ENCODE peak calls at places on chromosomes 1 and 21, in four cellular contexts. B is nephron progenitor cell, G is foreskin fibroblast, P is neural progenitor cell. Y is an unnamed sample.

GRCh38 chr1:67830226-67830625 is 3.0 kb downstream of the GNG12 start:
- DNase-seq in B (no peak), G (no peak), P (no peak), Y (no peak)

GRCh38 chr21:46097826-46098286 is at the start of gene COL6A2:
- DNase-seq in B (peak), G (peak), P (peak), Y (peak)

GRCh38 chr1:14626869-14627607 is 28.6 kb downstream of the KAZN start:
- DNase-seq in B (no peak), G (no peak), P (peak), Y (no peak)

GRCh38 chr1:21534674-21535378 is 25.6 kb downstream of the ALPL start:
- DNase-seq in B (peak), G (no peak), P (peak), Y (no peak)

GRCh38 chr1:201366696-201367095 is 10.8 kb downstream of the TNNT2 start:
- DNase-seq in B (no peak), G (no peak), P (no peak), Y (no peak)

GRCh38 chr1:1406101-1406820 is 832 bp downstream of the MRPL20 start:
- DNase-seq in B (no peak), G (no peak), P (no peak), Y (no peak)

GRCh38 chr1:3625151-3625907 is 514 bp downstream of the TPRG1L start:
- DNase-seq in B (no peak), G (no peak), P (peak), Y (no peak)

GRCh38 chr1:247387500-247387899 is 28.5 kb upstream of the NLRP3 start:
- DNase-seq in B (no peak), G (no peak), P (no peak), Y (no peak)

GRCh38 chr21:36976882-36977651 is 10.6 kb upstream of the HLCS start:
- DNase-seq in B (no peak), G (peak), P (peak), Y (peak)

GRCh38 chr21:15826147-15826780 is 96.5 kb downstream of the USP25 start:
- DNase-seq in B (peak), G (no peak), P (peak), Y (no peak)

GRCh38 chr1:9028921-9029715 is 2.9 kb upstream of the SLC2A7 start:
- DNase-seq in B (no peak), G (no peak), P (no peak), Y (no peak)

GRCh38 chr1:925532-926421 is 2.1 kb downstream of the SAMD11 start:
- DNase-seq in B (peak), G (no peak), P (peak), Y (no peak)

GRCh38 chr1:236137285-236137852 is 5.0 kb upstream of the GPR137B start:
- DNase-seq in B (no peak), G (no peak), P (no peak), Y (no peak)

GRCh38 chr1:170664828-170665617 is 1.1 kb downstream of the PRRX1 start:
- DNase-seq in B (peak), G (peak), P (peak), Y (no peak)

GRCh38 chr1:82896036-82896435 is 1095.3 kb downstream of the ADGRL2 start:
- DNase-seq in B (no peak), G (peak), P (no peak), Y (no peak)

GRCh38 chr1:6415979-6416656 is 3.6 kb downstream of the HES2 start:
- DNase-seq in B (no peak), G (no peak), P (peak), Y (no peak)

GRCh38 chr1:8095584-8095983 is 69.5 kb upstream of the ERRFI1 start:
- DNase-seq in B (no peak), G (no peak), P (no peak), Y (no peak)

GRCh38 chr1:3539707-3540425 is 71.4 kb downstream of the MEGF6 start:
- DNase-seq in B (no peak), G (no peak), P (no peak), Y (no peak)

GRCh38 chr1:70455291-70455690 is 44.2 kb downstream of the CTH start:
- DNase-seq in B (no peak), G (no peak), P (no peak), Y (no peak)

GRCh38 chr1:223244366-223245103 is 101.5 kb upstream of the TLR5 start:
- DNase-seq in B (no peak), G (no peak), P (no peak), Y (no peak)

GRCh38 chr1:241972703-241973375 is 15.3 kb downstream of the BECN2 start:
- DNase-seq in B (peak), G (no peak), P (peak), Y (no peak)

GRCh38 chr1:229691362-229691761 is 65.3 kb downstream of the URB2 start:
- DNase-seq in B (no peak), G (no peak), P (no peak), Y (no peak)

GRCh38 chr21:31557421-31557955 is 102.0 kb upstream of the SOD1 start:
- DNase-seq in B (peak), G (no peak), P (peak), Y (peak)

GRCh38 chr1:178530037-178530402 is 17.1 kb downstream of the TEX35 start:
- DNase-seq in B (no peak), G (peak), P (no peak), Y (no peak)

GRCh38 chr1:182595641-182596240 is 6.7 kb upstream of the RNASEL start:
- DNase-seq in B (peak), G (peak), P (peak), Y (peak)

GRCh38 chr1:40717065-40717464 is 25.6 kb downstream of the NFYC start:
- DNase-seq in B (no peak), G (no peak), P (no peak), Y (no peak)

GRCh38 chr1:160096491-160097116 is 1.8 kb downstream of the IGSF8 start:
- DNase-seq in B (no peak), G (peak), P (no peak), Y (no peak)

GRCh38 chr1:23286401-23286800 is 57.7 kb downstream of the HNRNPR start:
- DNase-seq in B (no peak), G (no peak), P (no peak), Y (no peak)

GRCh38 chr1:242129103-242129502 is 130.2 kb upstream of the MAP1LC3C start:
- DNase-seq in B (no peak), G (no peak), P (peak), Y (no peak)

GRCh38 chr1:153922076-153922837 is 515 bp downstream of the GATAD2B start:
- DNase-seq in B (peak), G (peak), P (peak), Y (no peak)

GRCh38 chr21:20083925-20084324 is 914.3 kb upstream of the NCAM2 start:
- DNase-seq in B (no peak), G (no peak), P (no peak), Y (no peak)

GRCh38 chr1:205907794-205908193 is 35.5 kb downstream of the SLC26A9 start:
- DNase-seq in B (no peak), G (peak), P (peak), Y (no peak)

GRCh38 chr21:45972716-45973474 is 8.7 kb upstream of the COL6A1 start:
- DNase-seq in B (peak), G (peak), P (peak), Y (no peak)

GRCh38 chr1:86714159-86714558 is 9.8 kb downstream of the SH3GLB1 start:
- DNase-seq in B (no peak), G (no peak), P (no peak), Y (no peak)

GRCh38 chr1:155175927-155176371 is 2.3 kb downstream of the TRIM46 start:
- DNase-seq in B (no peak), G (no peak), P (no peak), Y (no peak)

GRCh38 chr1:2452583-2453315 is 23.3 kb upstream of the PLCH2 start:
- DNase-seq in B (no peak), G (no peak), P (no peak), Y (no peak)

DNA sequence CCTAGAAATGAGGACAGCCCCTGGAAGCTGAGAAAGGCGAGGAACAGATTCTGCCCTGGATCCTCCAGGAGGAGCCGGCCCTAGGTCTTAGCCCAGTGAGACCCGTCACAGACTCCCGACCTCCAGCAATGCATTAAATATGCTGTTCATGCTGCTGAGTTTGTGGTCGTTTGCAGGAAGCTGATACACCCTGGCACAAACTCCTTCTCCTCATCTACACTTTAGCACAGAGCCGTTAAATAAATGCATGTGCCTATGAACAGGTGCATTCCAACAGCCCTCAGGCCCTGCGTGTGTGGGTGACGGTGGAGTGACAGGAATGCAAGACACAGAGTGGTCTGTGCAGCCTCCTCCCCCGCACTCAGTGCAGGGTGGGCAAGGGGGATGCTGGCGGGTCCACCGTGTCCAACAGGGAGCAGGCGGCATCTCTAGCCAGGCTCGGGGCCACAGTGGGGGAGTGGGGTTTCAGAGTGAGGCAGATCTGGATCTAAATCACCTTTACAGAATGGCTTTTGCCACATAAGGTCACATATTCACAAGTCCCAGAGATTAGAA is 106.6 kb upstream of the TMPRSS2 start:
- DNase-seq in B (no peak), G (no peak), P (no peak), Y (no peak)
- TF ChIP-seq CTCF in B (no peak), G (no peak), P (no peak), Y (no peak)

GRCh38 chr1:212566522-212567479 is 41.8 kb upstream of the ATF3 start:
- DNase-seq in B (no peak), G (peak), P (no peak), Y (no peak)
- TF ChIP-seq CTCF in B (no peak), G (no peak), P (no peak), Y (no peak)

GRCh38 chr1:156586323-156586722 is 5.3 kb upstream of the NAXE start:
- DNase-seq in B (no peak), G (no peak), P (no peak), Y (no peak)

GRCh38 chr1:156583821-156584622 is 4.5 kb downstream of the TTC24 start:
- DNase-seq in B (peak), G (peak), P (peak), Y (no peak)

GRCh38 chr1:156586892-156587477 is 4.6 kb upstream of the NAXE start:
- DNase-seq in B (no peak), G (no peak), P (no peak), Y (no peak)

GRCh38 chr1:156582388-156583022 is 3.0 kb downstream of the TTC24 start:
- DNase-seq in B (no peak), G (no peak), P (no peak), Y (no peak)

GRCh38 chr1:156584813-156585212 is 5.3 kb downstream of the TTC24 start:
- DNase-seq in B (no peak), G (no peak), P (peak), Y (no peak)
- TF ChIP-seq CTCF in B (no peak), G (no peak), P (peak), Y (no peak)

DNA sequence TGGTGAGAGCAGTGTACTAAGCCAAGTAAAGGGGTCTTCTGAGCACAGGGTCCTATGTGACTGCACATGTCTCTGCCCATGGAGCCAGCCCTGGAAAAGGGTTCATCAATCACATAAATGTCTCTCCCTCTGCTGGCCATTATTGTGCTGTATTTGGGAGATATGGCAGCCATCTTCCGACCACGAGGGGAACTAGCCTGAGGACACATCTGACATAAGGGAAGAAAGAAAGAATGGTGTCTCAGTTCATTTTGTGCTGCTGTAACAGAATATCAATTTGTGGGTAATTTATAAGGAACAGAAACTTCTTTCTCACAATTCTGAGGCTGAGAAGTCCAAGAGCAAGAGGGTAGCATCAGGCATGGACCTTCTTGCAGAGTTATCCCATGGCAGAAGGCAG is 55.1 kb upstream of the GJA5 start:
- DNase-seq in B (no peak), G (no peak), P (no peak), Y (no peak)
- TF ChIP-seq CTCF in B (no peak), G (no peak), P (no peak), Y (no peak)

Y was measured in activated B cell treated with CpG ODN at 0.5 μM for 24 hours.